ENCODE peak calls at places on chromosome 22, in nine cellular contexts. F is HepG2, S is IMR-90, G is ovary, D is spleen, L is endothelial cell of umbilical vein, K is HCT116, I is Peyer's patch, N is heart left ventricle. P is an unnamed sample.

GRCh38 chr22:49460662-49461371 is 366.9 kb downstream of the BRD1 start:
- DNase-seq in F (no peak), S (no peak), G (no peak), D (no peak), L (no peak), K (no peak), I (no peak), N (no peak), P (no peak)

GRCh38 chr22:24497879-24498278 is 2.7 kb downstream of the UPB1 start:
- DNase-seq in F (no peak), S (no peak), G (no peak), D (no peak), L (no peak), K (no peak), I (no peak), N (no peak), P (no peak)

GRCh38 chr22:39567135-39567946 is 3.2 kb upstream of the CACNA1I start:
- DNase-seq in F (no peak), S (no peak), G (no peak), D (peak; percentile 80), L (no peak), K (no peak), I (no peak), N (no peak), P (no peak)

GRCh38 chr22:40666151-40666848 is 13.0 kb upstream of the MCHR1 start:
- DNase-seq in F (no peak), S (peak; percentile 53), G (no peak), D (no peak), L (peak; percentile 70), K (no peak), I (no peak), N (peak; percentile 65), P (no peak)

GRCh38 chr22:48760481-48761238 is 1067.0 kb downstream of the BRD1 start:
- DNase-seq in F (no peak), S (no peak), G (peak; percentile 2), D (no peak), L (no peak), K (no peak), I (no peak), N (peak; percentile 4), P (no peak)

GRCh38 chr22:35963237-35963810 is 65.3 kb downstream of the RBFOX2 start:
- DNase-seq in F (no peak), S (no peak), G (no peak), D (no peak), L (no peak), K (no peak), I (no peak), N (no peak), P (no peak)

GRCh38 chr22:22705328-22706100 is 61.1 kb downstream of the GGTLC2 start:
- DNase-seq in F (no peak), S (no peak), G (no peak), D (no peak), L (no peak), K (no peak), I (no peak), N (no peak), P (no peak)

GRCh38 chr22:22893891-22894739 is 6.5 kb downstream of the IGLL5 start:
- DNase-seq in F (no peak), S (no peak), G (no peak), D (peak; percentile 63), L (no peak), K (no peak), I (no peak), N (no peak), P (no peak)

GRCh38 chr22:37545703-37546435 is 14.4 kb upstream of the CDC42EP1 start:
- DNase-seq in F (peak; percentile 91), S (peak; percentile 90), G (peak; percentile 95), D (peak; percentile 84), L (peak; percentile 95), K (no peak), I (peak; percentile 89), N (peak; percentile 94), P (peak; percentile 84)
- TF ChIP-seq POLR2A in F (peak; percentile 53), S (peak; percentile 49), G (peak; percentile 89), D (no peak), L (peak; percentile 85), K (no peak), I (peak; percentile 82), N (peak; percentile 32), P (peak; percentile 44)

GRCh38 chr22:25566812-25567211 is 2.3 kb downstream of the GRK3 start:
- DNase-seq in F (no peak), S (no peak), G (no peak), D (no peak), L (no peak), K (no peak), I (no peak), N (no peak), P (no peak)

GRCh38 chr22:25573822-25574221 is 9.3 kb downstream of the GRK3 start:
- DNase-seq in F (no peak), S (no peak), G (no peak), D (no peak), L (no peak), K (no peak), I (no peak), N (no peak), P (no peak)

GRCh38 chr22:25569983-25570382 is 5.5 kb downstream of the GRK3 start:
- DNase-seq in F (no peak), S (no peak), G (no peak), D (no peak), L (no peak), K (no peak), I (no peak), N (no peak), P (no peak)

GRCh38 chr22:25567305-25567704 is 2.8 kb downstream of the GRK3 start:
- DNase-seq in F (no peak), S (no peak), G (no peak), D (no peak), L (no peak), K (no peak), I (no peak), N (no peak), P (no peak)

DNA sequence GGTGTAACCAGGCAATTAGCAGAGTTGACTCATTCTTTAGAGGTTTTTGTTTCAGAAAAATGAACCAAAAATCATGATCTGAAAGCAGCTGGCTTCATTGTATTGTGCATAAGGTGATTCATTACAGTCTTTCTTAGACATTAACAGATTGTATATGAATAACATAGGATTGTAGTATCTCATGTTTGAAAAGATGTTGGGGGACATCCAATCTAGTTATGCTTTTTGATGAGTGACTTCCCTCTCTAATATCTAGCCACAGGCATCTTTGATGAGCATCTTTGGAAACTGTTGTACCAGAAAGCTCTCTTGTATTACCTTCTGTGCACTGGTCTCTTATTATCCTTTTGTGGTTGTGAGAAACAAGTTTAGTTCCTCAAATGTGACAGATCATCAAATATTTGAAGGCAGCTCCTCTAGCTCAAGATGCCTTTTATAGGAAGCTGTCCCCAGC is 8.3 kb downstream of the GRK3 start:
- DNase-seq in F (no peak), S (no peak), G (no peak), D (no peak), L (no peak), K (no peak), I (no peak), N (no peak), P (no peak)
- H3K4me1 ChIP-seq in F (peaks cover 19% of the 10 kb centered on the region), S (no peaks in the 10 kb centered on the region), G (no peaks in the 10 kb centered on the region), D (peaks cover 65% of the 10 kb centered on the region), L (no peaks in the 10 kb centered on the region), K (no peaks in the 10 kb centered on the region), I (no peaks in the 10 kb centered on the region), N (no peaks in the 10 kb centered on the region), P (no peaks in the 10 kb centered on the region)

GRCh38 chr22:19970031-19970478 is 28.4 kb upstream of the TXNRD2 start:
- DNase-seq in F (no peak), S (no peak), G (no peak), D (no peak), L (no peak), K (no peak), I (no peak), N (no peak), P (no peak)

GRCh38 chr22:19970479-19971275 is 29.1 kb upstream of the TXNRD2 start:
- DNase-seq in F (peak; percentile 53), S (peak; percentile 51), G (peak; percentile 76), D (peak; percentile 93), L (peak; percentile 56), K (no peak), I (peak; percentile 82), N (peak; percentile 72), P (peak; percentile 52)

GRCh38 chr22:19972251-19972650 is 30.6 kb upstream of the TXNRD2 start:
- DNase-seq in F (no peak), S (no peak), G (no peak), D (no peak), L (no peak), K (no peak), I (no peak), N (no peak), P (no peak)

GRCh38 chr22:19972652-19973550 is 31.3 kb upstream of the TXNRD2 start:
- DNase-seq in F (no peak), S (no peak), G (no peak), D (no peak), L (no peak), K (no peak), I (no peak), N (no peak), P (no peak)

DNA sequence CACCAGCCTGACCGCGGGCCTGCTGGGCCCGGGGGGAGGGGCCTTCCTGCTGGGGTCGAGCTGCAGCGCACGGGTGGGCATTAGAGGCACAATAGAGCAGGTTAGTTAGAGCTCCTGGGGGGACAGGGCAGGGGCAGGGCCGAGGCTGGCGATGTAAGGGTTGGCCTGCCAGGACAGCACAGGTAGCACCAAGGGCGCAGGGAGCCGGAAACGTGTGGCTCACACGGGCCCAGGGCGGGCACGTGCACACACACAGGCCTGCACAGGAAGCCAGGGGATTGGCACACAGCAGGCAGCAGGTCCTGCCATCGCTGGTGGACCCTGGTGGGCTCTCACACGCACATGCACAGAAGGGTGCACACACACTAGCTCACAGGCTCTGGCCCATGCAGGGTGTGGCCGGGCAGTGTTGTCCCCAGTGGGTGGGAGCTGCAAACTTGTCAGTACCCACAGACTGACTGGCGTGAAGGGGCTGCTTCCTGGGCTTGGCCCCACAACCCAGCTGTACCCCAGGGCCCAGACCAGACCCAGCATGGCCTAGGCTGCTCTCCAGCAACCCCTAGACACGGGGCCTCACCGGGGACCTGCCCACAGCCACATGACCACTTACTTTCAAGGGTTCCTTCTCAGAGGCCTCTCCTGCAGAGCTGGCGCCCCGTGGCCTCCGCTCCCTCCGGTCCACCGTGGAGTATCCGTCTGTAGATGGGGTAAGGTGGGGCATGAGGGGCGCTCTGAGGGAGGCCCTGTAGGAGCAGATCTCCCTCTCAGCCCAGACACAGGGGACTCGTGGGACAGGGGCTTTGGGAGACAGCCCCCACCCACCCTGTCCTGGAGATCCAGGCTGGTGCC is 29.9 kb upstream of the TXNRD2 start:
- DNase-seq in F (no peak), S (no peak), G (no peak), D (no peak), L (no peak), K (no peak), I (no peak), N (no peak), P (no peak)
- TF ChIP-seq CTCF in F (no peak), S (no peak), G (no peak), D (no peak), L (no peak), K (no peak), I (no peak), N (no peak), P (no peak)

DNA sequence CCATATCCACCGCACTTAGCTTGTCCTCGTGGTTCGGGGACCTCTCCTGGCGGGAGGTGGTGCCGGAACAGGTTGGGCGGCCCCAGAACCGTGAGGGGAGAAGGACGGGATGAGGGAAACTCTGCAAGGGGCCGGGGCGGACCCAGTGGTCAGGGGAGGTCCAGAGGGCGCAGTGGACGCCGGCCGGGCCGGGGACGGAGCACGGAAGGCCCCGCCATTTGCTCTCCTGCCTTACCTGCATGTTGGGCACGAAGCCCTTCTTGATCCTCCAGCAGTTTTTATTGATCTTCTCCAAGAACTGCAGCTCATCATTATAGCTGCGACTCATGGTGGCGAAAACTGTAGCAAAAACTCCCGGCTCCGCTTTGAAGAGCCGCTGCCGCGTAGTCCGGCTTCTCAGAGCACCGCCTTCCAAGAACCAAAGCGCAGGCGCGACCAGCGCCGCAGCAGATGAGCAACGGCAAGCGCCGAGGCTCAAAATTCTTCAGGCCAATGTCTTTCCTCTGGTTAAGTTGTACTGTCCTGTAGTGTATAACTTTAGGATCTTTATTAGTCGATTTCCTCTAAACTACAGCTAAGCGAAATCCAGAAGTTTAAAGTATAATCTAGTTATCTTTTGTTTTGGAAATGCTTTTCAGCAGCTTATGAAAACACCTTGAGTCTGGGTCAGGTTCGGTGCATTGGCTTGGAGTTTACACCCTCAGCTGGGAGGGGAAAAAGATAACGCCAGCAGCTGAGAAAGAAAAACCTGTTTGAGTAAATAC is at the start of gene RTCB:
- DNase-seq in F (peak; percentile 83), S (peak; percentile 93), G (peak; percentile 94), D (peak; percentile 95), L (peak; percentile 94), K (peak; percentile 88), I (peak; percentile 94), N (peak; percentile 96), P (peak; percentile 80)
- TF ChIP-seq POLR2A in F (peak; percentile 87), S (peak; percentile 48), G (peak; percentile 24), D (peak; percentile 24), L (peak; percentile 64), K (peak; percentile 54), I (peak; percentile 78), N (peak; percentile 53), P (peak; percentile 30)

P was measured in tibial nerve.